ENCODE peak calls at places on chromosomes 4 and X, in nine cellular contexts. R is stomach, M is spleen, D is SK-N-SH, C is GM12878, N is sigmoid colon, U is Panc1, Y is upper lobe of left lung, V is prostate gland. X is an unnamed sample.

GRCh38 chr4:77990456-77990855 is 66.7 kb upstream of the FRAS1 start:
- DNase-seq in R (no peak), M (no peak), D (no peak), C (no peak), N (no peak), U (no peak), Y (no peak), V (no peak), X (no peak)

GRCh38 chr4:174631901-174632758 is 109.8 kb upstream of the HPGD start:
- DNase-seq in R (no peak), M (no peak), D (peak), C (no peak), N (no peak), U (peak), Y (no peak), V (no peak), X (no peak)

GRCh38 chr4:85952982-85953650 is 406.7 kb downstream of the MAPK10 start:
- DNase-seq in R (no peak), M (no peak), D (no peak), C (no peak), N (no peak), U (no peak), Y (no peak), V (no peak), X (no peak)

GRCh38 chrX:13994681-13995080 is 35.0 kb downstream of the GEMIN8 start:
- DNase-seq in R (no peak), M (no peak), D (no peak), C (no peak), N (no peak), U (no peak), Y (no peak), V (no peak), X (no peak)

GRCh38 chrX:25555521-25555920 is 539.8 kb upstream of the ARX start:
- DNase-seq in R (no peak), M (no peak), D (no peak), C (no peak), N (no peak), U (no peak), Y (no peak), V (no peak), X (no peak)

GRCh38 chr4:106502106-106502699 is 133.6 kb upstream of the GIMD1 start:
- DNase-seq in R (peak), M (no peak), D (peak), C (no peak), N (no peak), U (peak), Y (peak), V (peak), X (no peak)

GRCh38 chr4:55103224-55103623 is 22.2 kb downstream of the KDR start:
- DNase-seq in R (no peak), M (no peak), D (no peak), C (no peak), N (no peak), U (no peak), Y (no peak), V (no peak), X (no peak)

GRCh38 chr4:86898562-86898961 is 6.3 kb upstream of the C4orf36 start:
- DNase-seq in R (no peak), M (no peak), D (no peak), C (no peak), N (no peak), U (no peak), Y (no peak), V (no peak), X (no peak)

GRCh38 chr4:54231419-54232150 is 2.5 kb downstream of the PDGFRA start:
- DNase-seq in R (no peak), M (no peak), D (peak), C (no peak), N (peak), U (no peak), Y (no peak), V (no peak), X (peak)

GRCh38 chr4:16761031-16761430 is 137.4 kb downstream of the LDB2 start:
- DNase-seq in R (no peak), M (no peak), D (no peak), C (no peak), N (no peak), U (no peak), Y (no peak), V (no peak), X (no peak)

GRCh38 chrX:132044953-132045352 is 21.9 kb downstream of the STK26 start:
- DNase-seq in R (no peak), M (no peak), D (no peak), C (no peak), N (no peak), U (no peak), Y (no peak), V (no peak), X (no peak)

GRCh38 chr4:23766334-23766733 is 123.5 kb downstream of the PPARGC1A start:
- DNase-seq in R (no peak), M (no peak), D (no peak), C (no peak), N (no peak), U (no peak), Y (no peak), V (no peak), X (no peak)

GRCh38 chrX:71283409-71284143 is at the start of gene NONO:
- DNase-seq in R (peak), M (peak), D (peak), C (peak), N (peak), U (peak), Y (peak), V (peak), X (peak)

GRCh38 chr4:105978684-105979296 is 83.5 kb downstream of the NPNT start:
- DNase-seq in R (no peak), M (no peak), D (no peak), C (no peak), N (no peak), U (no peak), Y (no peak), V (no peak), X (no peak)

GRCh38 chr4:88158360-88159136 is at the start of gene ABCG2:
- DNase-seq in R (no peak), M (peak), D (peak), C (no peak), N (no peak), U (no peak), Y (peak), V (no peak), X (no peak)

GRCh38 chr4:118817178-118817930 is 18.6 kb downstream of the SEC24D start:
- DNase-seq in R (no peak), M (no peak), D (peak), C (no peak), N (no peak), U (no peak), Y (no peak), V (no peak), X (no peak)

GRCh38 chr4:14800977-14801376 is 201.3 kb upstream of the CPEB2 start:
- DNase-seq in R (no peak), M (no peak), D (no peak), C (no peak), N (no peak), U (no peak), Y (no peak), V (no peak), X (no peak)

GRCh38 chr4:7462509-7462971 is 27.8 kb upstream of the PSAPL1 start:
- DNase-seq in R (peak), M (no peak), D (peak), C (no peak), N (no peak), U (no peak), Y (peak), V (peak), X (no peak)

GRCh38 chrX:97984641-97985040 is 1100.9 kb downstream of the RPA4 start:
- DNase-seq in R (no peak), M (no peak), D (no peak), C (no peak), N (no peak), U (no peak), Y (no peak), V (no peak), X (no peak)

GRCh38 chr4:102610476-102610875 is 109.3 kb downstream of the NFKB1 start:
- DNase-seq in R (no peak), M (no peak), D (no peak), C (no peak), N (no peak), U (no peak), Y (no peak), V (no peak), X (no peak)

GRCh38 chr4:169410839-169411770 is 140.3 kb upstream of the SH3RF1 start:
- DNase-seq in R (no peak), M (no peak), D (peak), C (peak), N (no peak), U (no peak), Y (no peak), V (no peak), X (no peak)

GRCh38 chrX:117713411-117713810 is 403.2 kb downstream of the KLHL13 start:
- DNase-seq in R (no peak), M (no peak), D (no peak), C (no peak), N (no peak), U (no peak), Y (no peak), V (no peak), X (no peak)

GRCh38 chr4:99710020-99710419 is 52.4 kb upstream of the C4orf54 start:
- DNase-seq in R (no peak), M (no peak), D (no peak), C (no peak), N (no peak), U (no peak), Y (no peak), V (no peak), X (no peak)

GRCh38 chr4:129623233-129623632 is 527.3 kb downstream of the C4orf33 start:
- DNase-seq in R (no peak), M (no peak), D (no peak), C (no peak), N (no peak), U (no peak), Y (no peak), V (no peak), X (no peak)

GRCh38 chr4:158714937-158715336 is 8.3 kb downstream of the PPID start:
- DNase-seq in R (no peak), M (no peak), D (no peak), C (no peak), N (no peak), U (no peak), Y (no peak), V (no peak), X (no peak)

GRCh38 chr4:158715787-158716186 is 7.4 kb downstream of the PPID start:
- DNase-seq in R (no peak), M (no peak), D (no peak), C (no peak), N (no peak), U (no peak), Y (no peak), V (no peak), X (no peak)

GRCh38 chr4:158710814-158711213 is 12.4 kb downstream of the PPID start:
- DNase-seq in R (no peak), M (no peak), D (no peak), C (no peak), N (no peak), U (no peak), Y (no peak), V (no peak), X (no peak)
- TF ChIP-seq CTCF in R (no peak), M (no peak), D (peak), C (peak), N (no peak), U (peak), Y (no peak), V (no peak), X (no peak)

GRCh38 chrX:3428762-3429161 is 82.3 kb upstream of the MXRA5 start:
- DNase-seq in R (no peak), M (no peak), D (no peak), C (no peak), N (no peak), U (no peak), Y (no peak), V (no peak), X (no peak)

GRCh38 chrX:3425031-3425430 is 78.6 kb upstream of the MXRA5 start:
- DNase-seq in R (no peak), M (no peak), D (no peak), C (no peak), N (no peak), U (no peak), Y (no peak), V (no peak), X (no peak)

DNA sequence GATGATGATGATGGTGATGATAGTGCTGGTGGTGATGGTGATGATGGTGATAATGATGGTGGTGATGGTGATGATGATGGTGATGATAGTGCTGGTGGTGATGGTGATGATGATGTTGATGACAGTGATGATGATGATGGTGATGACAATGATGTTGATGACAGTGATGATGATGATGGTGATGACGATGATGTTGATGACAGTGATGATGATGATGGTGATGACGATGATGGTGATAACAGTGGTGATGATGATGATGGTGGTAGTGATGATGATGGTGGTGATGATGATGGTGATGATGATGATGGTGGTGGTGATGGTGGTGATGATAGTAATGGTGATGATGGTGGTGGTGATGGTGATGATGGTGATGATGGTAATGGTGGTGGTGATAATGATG is 80.1 kb upstream of the MXRA5 start:
- DNase-seq in R (no peak), M (no peak), D (no peak), C (no peak), N (no peak), U (no peak), Y (no peak), V (no peak), X (no peak)
- TF ChIP-seq POLR2AphosphoS5 in R (no peak), M (no peak), D (no peak), C (no peak), N (no peak), U (no peak), Y (no peak), V (no peak), X (no peak)

DNA sequence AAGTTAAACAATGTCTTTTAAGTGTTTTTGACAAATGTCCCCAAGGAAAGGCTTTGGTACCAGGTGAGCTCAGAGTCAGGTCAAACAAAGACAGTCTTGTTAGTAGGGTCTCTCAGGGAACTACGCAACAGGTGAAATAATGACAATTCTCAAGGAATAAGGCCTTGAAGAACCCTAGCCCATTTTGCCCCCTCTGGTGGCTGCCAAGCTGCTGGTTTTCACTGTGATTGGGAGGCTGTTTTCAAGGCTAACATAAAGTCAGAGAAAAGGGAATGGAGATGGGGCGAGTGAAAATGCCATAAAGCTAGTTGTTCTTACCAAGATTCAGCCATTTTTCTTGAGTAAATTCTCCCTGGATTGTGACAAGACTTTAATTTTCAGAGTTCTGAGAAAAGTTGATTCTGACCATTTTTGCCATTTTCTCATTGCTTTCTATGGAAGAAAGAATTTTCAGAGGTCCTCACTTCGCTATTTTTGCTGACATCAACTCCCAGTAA is 58.7 kb downstream of the RWDD4 start:
- DNase-seq in R (no peak), M (no peak), D (no peak), C (no peak), N (no peak), U (no peak), Y (no peak), V (no peak), X (no peak)
- TF ChIP-seq CTCF in R (no peak), M (no peak), D (peak), C (peak), N (no peak), U (peak), Y (no peak), V (no peak), X (no peak)

GRCh38 chr4:190014771-190015537 is 12.1 kb downstream of the FRG2 start:
- DNase-seq in R (no peak), M (peak), D (peak), C (no peak), N (no peak), U (no peak), Y (no peak), V (no peak), X (no peak)
- TF ChIP-seq POLR2AphosphoS5 in R (no peak), M (no peak), D (no peak), C (no peak), N (no peak), U (no peak), Y (no peak), V (no peak), X (no peak)

DNA sequence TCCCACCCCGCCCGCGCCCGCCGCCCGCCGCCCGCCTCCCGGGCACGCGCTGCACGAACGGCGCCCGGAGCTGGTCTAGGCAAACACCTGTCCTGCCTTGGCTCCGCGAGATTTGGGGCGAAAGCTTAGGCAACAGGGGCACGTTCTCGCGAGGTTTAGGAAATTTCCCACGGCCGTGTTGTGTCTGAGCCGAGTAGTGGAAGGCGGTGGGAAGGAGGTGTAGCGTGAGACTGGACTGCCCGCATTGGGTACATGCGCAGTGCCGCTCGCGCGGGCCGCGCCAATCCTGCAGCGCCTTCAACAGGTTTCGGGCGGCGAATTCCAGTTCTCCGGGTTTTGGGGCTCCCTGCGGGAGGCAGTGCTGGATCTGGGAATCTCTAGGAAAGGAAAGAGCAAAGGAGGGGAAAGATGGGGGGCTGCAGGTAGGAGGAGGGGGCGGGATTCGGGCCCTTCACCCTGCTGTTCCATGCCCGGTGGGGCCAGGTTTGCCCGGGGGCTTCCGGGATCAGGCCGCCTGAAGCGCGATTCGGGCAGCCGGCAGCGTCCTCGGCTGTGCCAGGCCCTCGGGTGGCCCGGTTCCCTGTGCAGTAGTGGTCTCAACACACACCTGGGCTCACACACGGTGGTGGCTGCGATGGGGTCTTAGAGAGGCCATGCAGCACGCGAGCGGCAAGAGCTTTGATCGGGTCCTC is 1.2 kb upstream of the RBPJ start:
- DNase-seq in R (peak), M (peak), D (peak), C (peak), N (peak), U (peak), Y (peak), V (peak), X (peak)
- TF ChIP-seq CTCF in R (no peak), M (no peak), D (no peak), C (peak), N (no peak), U (peak), Y (peak), V (peak), X (no peak)

GRCh38 chr4:1989533-1990347 is 19.0 kb downstream of the NELFA start:
- DNase-seq in R (no peak), M (peak), D (no peak), C (no peak), N (no peak), U (no peak), Y (no peak), V (no peak), X (peak)
- TF ChIP-seq POLR2AphosphoS5 in R (no peak), M (no peak), D (no peak), C (no peak), N (no peak), U (no peak), Y (no peak), V (no peak), X (no peak)

GRCh38 chr4:13236485-13236884 is 247.7 kb downstream of the RAB28 start:
- DNase-seq in R (no peak), M (no peak), D (no peak), C (no peak), N (no peak), U (no peak), Y (no peak), V (no peak), X (no peak)
- TF ChIP-seq CTCF in R (no peak), M (no peak), D (no peak), C (no peak), N (no peak), U (no peak), Y (no peak), V (no peak), X (no peak)

DNA sequence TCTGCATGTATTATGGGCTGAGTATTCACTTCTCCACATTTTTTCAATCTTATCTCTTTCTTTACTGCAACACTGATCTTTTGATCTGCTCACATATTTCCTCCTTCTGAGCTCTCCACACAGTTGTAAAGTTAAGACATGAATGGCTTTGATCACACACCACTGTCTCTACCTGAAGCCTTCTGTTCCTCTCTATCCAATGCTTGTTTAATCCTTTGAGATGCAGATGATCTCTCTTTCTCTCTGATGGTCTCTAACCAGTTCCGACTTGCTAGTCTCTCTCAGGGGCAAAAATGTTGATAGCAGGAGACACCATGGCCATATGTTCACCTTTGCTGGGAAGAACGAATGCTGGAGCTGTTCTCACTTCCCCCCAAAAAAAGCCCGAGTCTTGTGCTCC is 162.4 kb downstream of the UNC5C start:
- DNase-seq in R (no peak), M (no peak), D (no peak), C (no peak), N (no peak), U (no peak), Y (no peak), V (no peak), X (no peak)
- TF ChIP-seq POLR2AphosphoS5 in R (no peak), M (no peak), D (no peak), C (no peak), N (no peak), U (no peak), Y (no peak), V (no peak), X (no peak)

GRCh38 chrX:35382966-35383365 is 415.2 kb upstream of the MAGEB16 start:
- DNase-seq in R (no peak), M (no peak), D (no peak), C (no peak), N (no peak), U (no peak), Y (no peak), V (no peak), X (no peak)

GRCh38 chrX:35380808-35381700 is 417.1 kb upstream of the MAGEB16 start:
- DNase-seq in R (no peak), M (no peak), D (peak), C (peak), N (no peak), U (peak), Y (no peak), V (no peak), X (no peak)
- TF ChIP-seq CTCF in R (peak), M (peak), D (peak), C (peak), N (peak), U (peak), Y (peak), V (no peak), X (no peak)

GRCh38 chrX:74537011-74537390 is 77.4 kb downstream of the RLIM start:
- DNase-seq in R (no peak), M (no peak), D (no peak), C (no peak), N (no peak), U (no peak), Y (no peak), V (no peak), X (no peak)

GRCh38 chrX:74535211-74535621 is 79.2 kb downstream of the RLIM start:
- DNase-seq in R (no peak), M (no peak), D (peak), C (no peak), N (no peak), U (no peak), Y (peak), V (peak), X (no peak)

GRCh38 chrX:74534569-74535038 is 79.8 kb downstream of the RLIM start:
- DNase-seq in R (no peak), M (no peak), D (no peak), C (peak), N (no peak), U (no peak), Y (no peak), V (no peak), X (no peak)

GRCh38 chrX:74536142-74537010 is 78.0 kb downstream of the RLIM start:
- DNase-seq in R (peak), M (peak), D (peak), C (no peak), N (peak), U (no peak), Y (peak), V (peak), X (peak)

DNA sequence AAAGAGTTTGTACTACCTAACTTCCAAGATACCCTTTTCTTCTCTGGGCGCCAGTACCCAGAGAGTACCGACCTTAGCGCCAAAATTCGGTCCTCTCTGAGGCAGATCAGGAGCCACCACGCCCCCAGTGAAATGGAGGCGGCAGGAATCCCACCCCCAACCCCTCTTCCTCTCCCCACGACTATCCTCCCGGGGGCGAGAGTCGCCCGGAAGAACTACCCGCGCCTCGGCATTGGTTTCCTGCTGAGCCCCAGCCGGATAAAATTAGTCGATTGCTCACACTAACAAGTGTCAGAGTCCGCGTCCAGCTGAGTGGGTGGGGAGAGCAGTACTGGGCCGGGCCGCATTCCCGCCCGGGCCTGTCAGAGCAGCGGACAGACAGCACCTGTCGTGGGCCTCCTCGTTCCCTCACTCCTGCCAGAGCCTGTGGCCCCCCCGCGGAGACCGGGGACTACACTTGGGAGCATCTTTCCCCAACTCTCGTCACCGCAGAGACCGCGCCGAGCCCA is 78.7 kb downstream of the RLIM start:
- DNase-seq in R (peak), M (peak), D (peak), C (no peak), N (peak), U (no peak), Y (peak), V (peak), X (peak)
- TF ChIP-seq POLR2AphosphoS5 in R (no peak), M (peak), D (no peak), C (no peak), N (peak), U (no peak), Y (peak), V (no peak), X (no peak)

X was measured in suprapubic skin.